ENCODE peak calls at places on chromosomes 5 and 9, in six cellular contexts. V, M, X, U, Z and B are unnamed samples.

GRCh38 chr9:124011460-124012301 is at the start of gene LHX2:
- DNase-seq in V (peak; percentile 95), M (peak; percentile 52), X (peak; percentile 38), U (no peak), Z (no peak), B (peak; percentile 85)

GRCh38 chr5:13346401-13346800 is 598.1 kb downstream of the DNAH5 start:
- DNase-seq in V (no peak), M (no peak), X (no peak), U (no peak), Z (no peak), B (no peak)

GRCh38 chr5:132437604-132438275 is 52.8 kb downstream of the IRF1 start:
- DNase-seq in V (peak; percentile 46), M (peak; percentile 96), X (peak; percentile 91), U (no peak), Z (no peak), B (no peak)

GRCh38 chr9:14687042-14687719 is 6.1 kb downstream of the ZDHHC21 start:
- DNase-seq in V (no peak), M (peak; percentile 94), X (no peak), U (no peak), Z (no peak), B (no peak)

GRCh38 chr5:53008751-53009150 is 19.6 kb downstream of the ITGA2 start:
- DNase-seq in V (peak; percentile 33), M (peak; percentile 84), X (no peak), U (no peak), Z (no peak), B (no peak)

GRCh38 chr9:87089963-87090362 is 142.7 kb upstream of the GAS1 start:
- DNase-seq in V (no peak), M (no peak), X (no peak), U (no peak), Z (no peak), B (no peak)

GRCh38 chr5:14258840-14259239 is 115.7 kb downstream of the TRIO start:
- DNase-seq in V (no peak), M (no peak), X (no peak), U (no peak), Z (no peak), B (no peak)

GRCh38 chr9:20043461-20043860 is 254.6 kb upstream of the SLC24A2 start:
- DNase-seq in V (no peak), M (no peak), X (no peak), U (no peak), Z (no peak), B (no peak)

GRCh38 chr5:134533115-134533815 is 7.8 kb downstream of the JADE2 start:
- DNase-seq in V (no peak), M (no peak), X (no peak), U (no peak), Z (no peak), B (no peak)

GRCh38 chr5:139100825-139101224 is 97.3 kb downstream of the SIL1 start:
- DNase-seq in V (peak; percentile 31), M (peak; percentile 75), X (peak; percentile 27), U (no peak), Z (no peak), B (no peak)

GRCh38 chr9:92141144-92142129 is 26.2 kb upstream of the SPTLC1 start:
- DNase-seq in V (no peak), M (no peak), X (no peak), U (no peak), Z (no peak), B (no peak)

GRCh38 chr9:109817846-109818472 is 38.0 kb downstream of the PALM2AKAP2 start:
- DNase-seq in V (peak; percentile 85), M (peak; percentile 99), X (peak; percentile 65), U (peak; percentile 83), Z (peak; percentile 20), B (peak; percentile 71)

GRCh38 chr5:134503088-134503936 is 22.2 kb upstream of the JADE2 start:
- DNase-seq in V (peak; percentile 92), M (peak; percentile 99), X (peak; percentile 49), U (peak; percentile 93), Z (peak; percentile 53), B (no peak)

GRCh38 chr5:31502506-31502905 is 29.4 kb downstream of the DROSHA start:
- DNase-seq in V (no peak), M (peak; percentile 18), X (no peak), U (no peak), Z (no peak), B (no peak)

GRCh38 chr9:113481176-113481805 is 17.8 kb downstream of the RGS3 start:
- DNase-seq in V (peak; percentile 19), M (no peak), X (no peak), U (no peak), Z (no peak), B (no peak)

GRCh38 chr9:84988621-84989020 is 319.1 kb downstream of the NTRK2 start:
- DNase-seq in V (no peak), M (no peak), X (no peak), U (no peak), Z (no peak), B (no peak)

GRCh38 chr9:127129718-127130085 is 7.3 kb upstream of the ANGPTL2 start:
- DNase-seq in V (no peak), M (no peak), X (no peak), U (no peak), Z (no peak), B (no peak)

GRCh38 chr9:127129073-127129717 is 6.8 kb upstream of the ANGPTL2 start:
- DNase-seq in V (no peak), M (no peak), X (no peak), U (no peak), Z (no peak), B (no peak)

GRCh38 chr9:127131871-127132270 is 9.4 kb upstream of the ANGPTL2 start:
- DNase-seq in V (no peak), M (peak; percentile 80), X (no peak), U (no peak), Z (no peak), B (no peak)

GRCh38 chr9:127130661-127131538 is 8.5 kb upstream of the ANGPTL2 start:
- DNase-seq in V (no peak), M (peak; percentile 97), X (no peak), U (peak; percentile 40), Z (no peak), B (no peak)

GRCh38 chr9:127130235-127130634 is 7.8 kb upstream of the ANGPTL2 start:
- DNase-seq in V (no peak), M (no peak), X (no peak), U (no peak), Z (no peak), B (no peak)
- TF ChIP-seq BHLHE40 in V (no peak), M (no peak), X (no peak), U (no peak), Z (no peak), B (no peak)

GRCh38 chr5:177310757-177311173 is 933 bp downstream of the MXD3 start:
- DNase-seq in V (no peak), M (peak; percentile 18), X (peak; percentile 28), U (no peak), Z (no peak), B (no peak)
- TF ChIP-seq BHLHE40 in V (no peak), M (no peak), X (no peak), U (no peak), Z (no peak), B (no peak)

GRCh38 chr5:150356575-150357284 is 767 bp upstream of the TCOF1 start:
- DNase-seq in V (no peak), M (no peak), X (no peak), U (no peak), Z (no peak), B (no peak)
- TF ChIP-seq BHLHE40 in V (no peak), M (no peak), X (no peak), U (no peak), Z (no peak), B (no peak)

GRCh38 chr9:16192403-16193017 is 639.7 kb downstream of the CCDC171 start:
- DNase-seq in V (peak; percentile 22), M (peak; percentile 65), X (no peak), U (no peak), Z (no peak), B (no peak)
- TF ChIP-seq BHLHE40 in V (no peak), M (no peak), X (no peak), U (no peak), Z (no peak), B (no peak)

DNA sequence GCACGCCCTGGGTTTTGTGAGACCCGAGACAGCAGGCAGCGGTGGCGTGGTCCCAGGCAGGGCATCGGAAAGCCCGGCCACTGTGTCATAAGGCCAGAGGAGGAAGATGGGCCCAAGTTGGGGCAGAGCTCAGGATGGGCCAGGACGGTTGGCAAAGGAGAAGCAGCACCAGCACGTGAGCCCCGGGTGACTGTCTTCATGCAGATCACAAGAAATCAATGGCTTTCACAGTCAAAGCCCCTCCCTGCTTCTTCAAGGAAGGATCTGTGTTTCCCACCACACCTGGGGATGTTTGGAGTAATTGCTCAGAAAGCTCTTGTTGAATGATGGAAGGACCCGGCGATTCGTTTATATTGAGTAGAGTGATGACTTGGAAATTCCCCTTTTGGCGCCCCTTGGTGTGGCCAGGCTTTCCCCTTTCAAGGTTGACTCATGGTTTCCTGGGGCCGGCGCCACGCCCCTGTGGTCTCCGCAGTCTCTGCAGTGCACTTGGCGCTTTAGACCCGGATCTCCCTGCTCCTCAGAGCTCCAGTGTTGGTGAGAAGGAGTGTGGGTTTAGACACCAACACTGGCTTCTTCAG is 52.1 kb downstream of the IL31RA start:
- DNase-seq in V (peak; percentile 18), M (peak; percentile 13), X (no peak), U (no peak), Z (peak; percentile 70), B (no peak)
- TF ChIP-seq BHLHE40 in V (no peak), M (no peak), X (peak; percentile 57), U (no peak), Z (peak; percentile 94), B (no peak)

DNA sequence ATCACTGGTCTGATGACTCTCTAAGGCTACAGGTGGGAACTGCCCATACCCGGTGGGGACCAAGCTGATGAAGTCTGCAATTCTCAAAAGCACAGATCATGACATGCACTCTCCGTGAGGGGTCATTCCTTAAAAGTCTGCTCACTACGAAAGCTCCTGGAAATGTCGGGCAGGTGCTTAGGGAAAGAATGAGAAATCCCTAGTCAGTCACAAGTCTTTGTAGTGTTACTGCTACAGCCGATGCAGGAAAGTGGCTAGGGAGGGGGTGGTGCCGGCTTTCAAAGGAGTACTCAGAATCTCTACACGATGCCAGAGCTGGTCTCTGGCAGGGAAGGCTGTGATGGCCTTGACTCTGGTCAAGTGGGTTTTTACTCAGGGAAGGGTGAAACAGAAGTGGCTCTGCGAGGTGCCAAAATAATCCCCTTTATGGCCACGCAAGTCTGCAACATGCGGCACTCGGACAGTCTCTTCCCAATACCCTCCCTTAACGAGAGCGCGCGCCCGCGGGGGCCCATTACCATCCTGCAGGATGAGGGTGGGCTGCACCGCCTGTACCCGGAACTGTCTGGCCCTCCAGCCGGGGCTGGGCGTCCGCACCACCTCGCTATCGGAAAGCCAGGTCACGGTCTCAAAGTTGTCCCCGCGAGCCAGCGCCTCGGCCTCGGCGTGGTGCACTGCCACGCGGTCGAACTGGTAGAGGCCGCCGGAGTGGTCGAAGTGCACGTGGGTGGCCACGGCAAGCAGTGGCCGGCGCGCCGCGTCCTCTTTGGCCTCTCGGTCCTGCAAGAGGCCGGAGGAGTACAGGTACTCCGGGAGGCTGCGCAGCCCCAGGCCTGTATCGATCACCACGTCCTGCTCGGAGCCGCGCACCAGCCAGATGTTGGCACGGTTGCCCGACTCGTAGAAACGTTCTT is 993 bp downstream of the MBLAC2 start:
- DNase-seq in V (peak; percentile 34), M (peak; percentile 18), X (peak; percentile 28), U (peak; percentile 12), Z (no peak), B (peak; percentile 15)
- TF ChIP-seq BHLHE40 in V (no peak), M (no peak), X (no peak), U (no peak), Z (no peak), B (no peak)